ENCODE peak calls at places on chromosomes 7 and 10, in four cellular contexts. D is stimulated activated naive CD8-positive, alpha-beta T cell treated with anti-CD3 and anti-CD28 coated beads, Interleukin-15, amount 100 ng/mL, for 72 hours; U is HuH-7; K is NCI-H510A treated with DMSO at 0.1 percent for 48 hours. W is an unnamed sample.

GRCh38 chr7:138195207-138195606 is 118.9 kb downstream of the AKR1D1 start:
- DNase-seq in U (peak; percentile 12), K (no peak), D (no peak), W (no peak)

GRCh38 chr7:137127058-137127457 is 216.5 kb downstream of the PTN start:
- DNase-seq in U (no peak), K (no peak), D (no peak), W (no peak)

GRCh38 chr10:112004075-112004474 is 179.5 kb downstream of the GPAM start:
- DNase-seq in U (no peak), K (no peak), D (no peak), W (no peak)

GRCh38 chr7:118855290-118855689 is 630.8 kb downstream of the ANKRD7 start:
- DNase-seq in U (no peak), K (peak; percentile 47), D (no peak), W (no peak)

GRCh38 chr7:70788276-70788675 is 343.7 kb upstream of the GALNT17 start:
- DNase-seq in U (no peak), D (no peak), K (no peak), W (no peak)

GRCh38 chr7:4712371-4713182 is 30.5 kb downstream of the FOXK1 start:
- DNase-seq in D (no peak), K (peak; percentile 91), U (peak; percentile 93), W (peak; percentile 36)

GRCh38 chr10:78333362-78334143 is 299.9 kb downstream of the RPS24 start:
- DNase-seq in D (no peak), K (peak; percentile 11), U (no peak), W (no peak)

GRCh38 chr7:33080326-33080725 is 17.8 kb upstream of the NT5C3A start:
- DNase-seq in U (no peak), D (no peak), K (no peak), W (no peak)

GRCh38 chr7:149409889-149410288 is 51.0 kb downstream of the ZNF777 start:
- DNase-seq in D (no peak), U (no peak), K (no peak), W (no peak)

GRCh38 chr10:77989081-77989724 is 40.1 kb downstream of the POLR3A start:
- DNase-seq in D (no peak), U (no peak), K (no peak), W (no peak)

GRCh38 chr7:130901209-130901783 is 167.3 kb upstream of the KLF14 start:
- DNase-seq in U (no peak), D (no peak), K (peak; percentile 28), W (peak; percentile 71)

GRCh38 chr7:131328387-131329175 is 905 bp downstream of the MKLN1 start:
- DNase-seq in K (no peak), D (no peak), U (no peak), W (no peak)

GRCh38 chr10:30883116-30883515 is 148.5 kb downstream of the ZNF438 start:
- DNase-seq in D (no peak), U (no peak), K (no peak), W (no peak)

GRCh38 chr7:43553999-43554398 is 28.9 kb upstream of the STK17A start:
- DNase-seq in U (no peak), K (no peak), D (peak; percentile 39), W (no peak)

GRCh38 chr10:118277871-118278270 is 64.3 kb downstream of the FAM204A start:
- DNase-seq in D (no peak), U (no peak), K (no peak), W (no peak)

GRCh38 chr10:127990846-127991542 is 84.1 kb downstream of the PTPRE start:
- DNase-seq in D (peak; percentile 71), U (no peak), K (no peak), W (no peak)

GRCh38 chr7:142357953-142358520 is 100.2 kb upstream of the PRSS58 start:
- DNase-seq in D (peak; percentile 43), U (peak; percentile 46), K (peak; percentile 2), W (peak; percentile 35)

GRCh38 chr7:44286182-44286617 is 39.2 kb downstream of the CAMK2B start:
- DNase-seq in K (no peak), D (no peak), U (no peak), W (peak; percentile 3)

GRCh38 chr10:70260259-70260658 is 23.5 kb downstream of the NPFFR1 start:
- DNase-seq in D (no peak), U (no peak), K (no peak), W (no peak)

GRCh38 chr10:92688927-92689662 is 660 bp upstream of the HHEX start:
- DNase-seq in U (peak; percentile 24), D (peak; percentile 35), K (peak; percentile 32), W (peak; percentile 34)

GRCh38 chr10:32958085-32958991 is at the start of gene ITGB1:
- DNase-seq in D (peak; percentile 82), K (peak; percentile 78), U (peak; percentile 93), W (peak; percentile 97)

GRCh38 chr10:111076682-111077661 is at the start of gene ADRA2A:
- DNase-seq in K (peak; percentile 61), D (peak; percentile 40), U (peak; percentile 75), W (peak; percentile 44)

GRCh38 chr7:129689995-129690581 is 78.6 kb downstream of the NRF1 start:
- DNase-seq in K (peak; percentile 52), D (no peak), U (no peak), W (no peak)

GRCh38 chr7:50450691-50451051 is 521 bp upstream of the FIGNL1 start:
- DNase-seq in D (no peak), K (peak; percentile 70), U (peak; percentile 30), W (peak; percentile 16)

GRCh38 chr10:17023386-17024298 is 106.0 kb downstream of the CUBN start:
- DNase-seq in D (peak; percentile 86), K (no peak), U (no peak), W (peak; percentile 70)

GRCh38 chr7:33986456-33986855 is 81.1 kb downstream of the BMPER start:
- DNase-seq in K (no peak), D (no peak), U (no peak), W (no peak)

GRCh38 chr7:46291064-46291463 is 370.0 kb upstream of the IGFBP3 start:
- DNase-seq in U (no peak), D (no peak), K (no peak), W (no peak)

GRCh38 chr7:44565097-44565794 is 8.5 kb downstream of the DDX56 start:
- DNase-seq in D (peak; percentile 59), U (peak; percentile 68), K (peak; percentile 62), W (peak; percentile 75)

GRCh38 chr7:137081694-137082093 is 213.2 kb downstream of the CHRM2 start:
- DNase-seq in U (no peak), K (no peak), D (no peak), W (peak; percentile 37)